ENCODE peak calls at places on chromosomes 3 and 15, in eight cellular contexts. E, O, Q, W, Z, M, I and V are unnamed samples.

GRCh38 chr15:73346735-73347312 is 21.9 kb downstream of the HCN4 start:
- DNase-seq in Q (no peak), W (peak), Z (peak), I (peak), O (peak), E (no peak), M (peak), V (no peak)

GRCh38 chr3:125045965-125046364 is 9.8 kb downstream of the HEG1 start:
- DNase-seq in W (no peak), Z (no peak), I (no peak), O (no peak), E (no peak), Q (no peak), M (no peak), V (no peak)

GRCh38 chr3:195891431-195892104 is 16.8 kb downstream of the TNK2 start:
- DNase-seq in Q (no peak), Z (no peak), W (no peak), M (no peak), E (no peak), I (no peak), O (no peak), V (no peak)

GRCh38 chr15:63473999-63474809 is 30.2 kb upstream of the USP3 start:
- DNase-seq in M (peak), Z (peak), O (no peak), W (peak), I (peak), Q (no peak), E (no peak), V (no peak)

GRCh38 chr3:106392905-106393304 is 524.1 kb upstream of the CBLB start:
- DNase-seq in M (no peak), W (no peak), Q (no peak), I (no peak), E (no peak), O (no peak), Z (no peak), V (no peak)

GRCh38 chr15:25862469-25863066 is 559 bp downstream of the ATP10A start:
- DNase-seq in M (peak), W (peak), I (no peak), Z (no peak), E (no peak), O (no peak), Q (no peak), V (no peak)

GRCh38 chr3:47476644-47477199 is 981 bp upstream of the SCAP start:
- DNase-seq in M (peak), Q (no peak), W (no peak), O (peak), E (no peak), I (no peak), Z (no peak), V (no peak)

GRCh38 chr15:41870689-41871081 is 23.2 kb downstream of the SPTBN5 start:
- DNase-seq in Q (no peak), O (no peak), E (peak), W (no peak), M (peak), I (no peak), Z (no peak), V (no peak)

GRCh38 chr3:191330309-191330712 is at the start of gene UTS2B:
- DNase-seq in E (peak), M (no peak), Z (no peak), Q (no peak), W (peak), O (no peak), I (peak), V (no peak)

GRCh38 chr3:150495149-150495548 is 51.1 kb downstream of the SERP1 start:
- DNase-seq in Z (no peak), M (no peak), I (no peak), Q (no peak), E (no peak), O (no peak), W (no peak), V (no peak)

GRCh38 chr3:134404366-134404885 is 30.2 kb upstream of the AMOTL2 start:
- DNase-seq in E (no peak), W (no peak), O (no peak), M (no peak), Q (no peak), I (no peak), Z (no peak), V (no peak)

GRCh38 chr3:55571913-55572312 is 84.8 kb upstream of the WNT5A start:
- DNase-seq in E (no peak), W (peak), Z (no peak), I (peak), Q (no peak), O (no peak), M (no peak), V (no peak)

GRCh38 chr3:99981138-99981537 is 133.2 kb downstream of the FILIP1L start:
- DNase-seq in Z (no peak), O (no peak), I (no peak), E (no peak), Q (no peak), W (no peak), M (no peak), V (no peak)

GRCh38 chr15:73226064-73226463 is 142.7 kb downstream of the HCN4 start:
- DNase-seq in M (no peak), E (no peak), I (no peak), Z (no peak), O (no peak), W (no peak), Q (no peak), V (no peak)

GRCh38 chr15:96333194-96334016 is 2.9 kb downstream of the NR2F2 start:
- DNase-seq in Q (no peak), W (peak), Z (peak), E (no peak), O (peak), I (no peak), M (no peak), V (no peak)

GRCh38 chr15:90261811-90262210 is 3.7 kb upstream of the NGRN start:
- DNase-seq in Z (no peak), E (no peak), W (no peak), I (no peak), M (no peak), O (no peak), Q (no peak), V (no peak)

GRCh38 chr15:33561407-33561806 is 250.6 kb downstream of the RYR3 start:
- DNase-seq in O (no peak), M (no peak), I (no peak), Q (no peak), W (no peak), Z (no peak), E (no peak), V (no peak)

GRCh38 chr3:104846270-104846669 is 520.4 kb upstream of the ALCAM start:
- DNase-seq in E (no peak), I (no peak), W (no peak), M (no peak), O (no peak), Q (no peak), Z (no peak), V (no peak)

GRCh38 chr3:120560304-120561250 is 35.6 kb upstream of the NDUFB4 start:
- DNase-seq in I (no peak), E (no peak), W (no peak), Z (no peak), O (no peak), M (no peak), Q (no peak), V (no peak)

GRCh38 chr3:98602078-98602678 is 8.8 kb upstream of the CPOX start:
- DNase-seq in O (no peak), W (peak), E (peak), M (no peak), I (peak), Z (peak), Q (no peak), V (no peak)

GRCh38 chr3:53629396-53629711 is 134.9 kb downstream of the CACNA1D start:
- DNase-seq in Z (no peak), O (no peak), Q (no peak), M (no peak), W (no peak), I (no peak), E (no peak), V (no peak)

GRCh38 chr3:50274371-50275104 is 4.3 kb upstream of the LSMEM2 start:
- DNase-seq in Q (peak), M (peak), I (peak), E (peak), W (peak), Z (peak), O (no peak), V (no peak)

GRCh38 chr3:185823280-185824044 is 1.4 kb downstream of the IGF2BP2 start:
- DNase-seq in M (peak), O (peak), E (no peak), Z (peak), Q (peak), I (no peak), W (no peak), V (no peak)

GRCh38 chr3:107598926-107599754 is 76.4 kb downstream of the BBX start:
- DNase-seq in Z (peak), O (peak), E (no peak), Q (peak), M (peak), W (peak), I (peak), V (peak)

GRCh38 chr3:81601707-81602305 is 159.6 kb downstream of the GBE1 start:
- DNase-seq in Q (no peak), E (no peak), O (no peak), I (no peak), Z (peak), M (no peak), W (no peak), V (no peak)

GRCh38 chr3:14920536-14920935 is 26.8 kb upstream of the NR2C2 start:
- DNase-seq in M (no peak), E (no peak), W (no peak), Q (no peak), I (no peak), O (no peak), Z (no peak), V (no peak)

GRCh38 chr3:47601310-47601709 is 22.6 kb upstream of the CSPG5 start:
- DNase-seq in I (no peak), Q (no peak), E (no peak), W (no peak), Z (no peak), M (no peak), O (no peak), V (peak)

GRCh38 chr15:61545763-61546162 is 316.7 kb upstream of the RORA start:
- DNase-seq in I (no peak), O (no peak), M (no peak), W (no peak), Z (no peak), E (no peak), Q (no peak), V (no peak)

GRCh38 chr3:47370887-47371697 is 9.7 kb upstream of the PTPN23 start:
- DNase-seq in Z (peak), Q (no peak), E (no peak), I (no peak), M (peak), W (no peak), O (no peak), V (no peak)

GRCh38 chr3:184040010-184040409 is 8.5 kb downstream of the HTR3D start:
- DNase-seq in O (no peak), W (no peak), E (no peak), Q (no peak), M (no peak), I (peak), Z (no peak), V (no peak)

GRCh38 chr3:13213490-13213889 is 140.3 kb upstream of the IQSEC1 start:
- DNase-seq in Q (no peak), W (no peak), I (no peak), E (no peak), O (no peak), M (no peak), Z (no peak), V (no peak)

GRCh38 chr15:47717036-47717611 is at the start of gene SEMA6D:
- DNase-seq in O (peak), M (no peak), I (peak), W (peak), Z (peak), Q (no peak), E (no peak), V (peak)

GRCh38 chr15:98804057-98804380 is 155.7 kb downstream of the IGF1R start:
- DNase-seq in O (no peak), Q (no peak), I (no peak), Z (no peak), M (no peak), W (no peak), E (no peak), V (no peak)

GRCh38 chr3:105722943-105723556 is 145.8 kb downstream of the CBLB start:
- DNase-seq in E (no peak), Q (no peak), M (no peak), O (no peak), Z (peak), I (no peak), W (no peak), V (no peak)

GRCh38 chr15:63339006-63339766 is 42.5 kb downstream of the CA12 start:
- DNase-seq in W (no peak), Z (no peak), I (no peak), E (no peak), M (no peak), Q (no peak), O (no peak), V (peak)

GRCh38 chr15:40723919-40724318 is 28.9 kb downstream of the RAD51 start:
- DNase-seq in W (no peak), E (no peak), I (no peak), M (no peak), O (no peak), Z (no peak), Q (no peak), V (no peak)

GRCh38 chr15:91407237-91407889 is 307.3 kb downstream of the SV2B start:
- DNase-seq in I (no peak), W (peak), E (no peak), M (no peak), Q (peak), O (no peak), Z (no peak), V (no peak)

GRCh38 chr3:14633819-14634424 is 17.6 kb upstream of the CCDC174 start:
- DNase-seq in W (peak), Q (peak), M (peak), Z (peak), E (peak), I (peak), O (no peak), V (no peak)